ENCODE peak calls at places on chromosome 20, in eight cellular contexts. One of them, this sample, is unnamed.

GRCh38 chr20:2602746-2603145 is 49.7 kb upstream of the NOP56 start:
- DNase-seq in PC-3: no peak
- DNase-seq in naive thymus-derived CD8-positive, alpha-beta T cell: no peak
- DNase-seq in ecto neural progenitor cell: no peak
- DNase-seq in fibroblast of the conjunctiva: no peak
- DNase-seq in hypothalamus: no peak
- DNase-seq in sigmoid colon: no peak
- DNase-seq in NCI-H2081: no peak
- DNase-seq in this sample: no peak

GRCh38 chr20:24948939-24949679 is at the start of gene CST7:
- DNase-seq in PC-3: peak; percentile 38
- DNase-seq in naive thymus-derived CD8-positive, alpha-beta T cell: peak; percentile 89
- DNase-seq in ecto neural progenitor cell: no peak
- DNase-seq in fibroblast of the conjunctiva: no peak
- DNase-seq in hypothalamus: no peak
- DNase-seq in sigmoid colon: peak; percentile 66
- DNase-seq in NCI-H2081: no peak
- DNase-seq in this sample: no peak

GRCh38 chr20:64156136-64156885 is 7.9 kb upstream of the MYT1 start:
- DNase-seq in PC-3: no peak
- DNase-seq in naive thymus-derived CD8-positive, alpha-beta T cell: no peak
- DNase-seq in ecto neural progenitor cell: no peak
- DNase-seq in fibroblast of the conjunctiva: no peak
- DNase-seq in hypothalamus: no peak
- DNase-seq in sigmoid colon: peak; percentile 44
- DNase-seq in NCI-H2081: peak; percentile 83
- DNase-seq in this sample: no peak

GRCh38 chr20:33894798-33895197 is 83.7 kb downstream of the CHMP4B start:
- DNase-seq in PC-3: no peak
- DNase-seq in naive thymus-derived CD8-positive, alpha-beta T cell: no peak
- DNase-seq in ecto neural progenitor cell: no peak
- DNase-seq in fibroblast of the conjunctiva: no peak
- DNase-seq in hypothalamus: no peak
- DNase-seq in sigmoid colon: no peak
- DNase-seq in NCI-H2081: no peak
- DNase-seq in this sample: no peak

GRCh38 chr20:7226156-7226555 is 458.7 kb downstream of the BMP2 start:
- DNase-seq in PC-3: no peak
- DNase-seq in naive thymus-derived CD8-positive, alpha-beta T cell: no peak
- DNase-seq in ecto neural progenitor cell: no peak
- DNase-seq in fibroblast of the conjunctiva: no peak
- DNase-seq in hypothalamus: no peak
- DNase-seq in sigmoid colon: no peak
- DNase-seq in NCI-H2081: no peak
- DNase-seq in this sample: no peak

GRCh38 chr20:20827992-20828597 is 115.7 kb upstream of the RALGAPA2 start:
- DNase-seq in PC-3: no peak
- DNase-seq in naive thymus-derived CD8-positive, alpha-beta T cell: no peak
- DNase-seq in ecto neural progenitor cell: no peak
- DNase-seq in fibroblast of the conjunctiva: no peak
- DNase-seq in hypothalamus: no peak
- DNase-seq in sigmoid colon: no peak
- DNase-seq in NCI-H2081: peak; percentile 14
- DNase-seq in this sample: no peak

GRCh38 chr20:52859156-52859887 is 112.8 kb upstream of the TSHZ2 start:
- DNase-seq in PC-3: peak; percentile 11
- DNase-seq in naive thymus-derived CD8-positive, alpha-beta T cell: no peak
- DNase-seq in ecto neural progenitor cell: no peak
- DNase-seq in fibroblast of the conjunctiva: peak; percentile 23
- DNase-seq in hypothalamus: no peak
- DNase-seq in sigmoid colon: no peak
- DNase-seq in NCI-H2081: no peak
- DNase-seq in this sample: peak; percentile 42

GRCh38 chr20:45779011-45779915 is 12.4 kb downstream of the WFDC3 start:
- DNase-seq in PC-3: peak; percentile 99
- DNase-seq in naive thymus-derived CD8-positive, alpha-beta T cell: no peak
- DNase-seq in ecto neural progenitor cell: no peak
- DNase-seq in fibroblast of the conjunctiva: peak; percentile 98
- DNase-seq in hypothalamus: no peak
- DNase-seq in sigmoid colon: peak; percentile 98
- DNase-seq in NCI-H2081: no peak
- DNase-seq in this sample: peak; percentile 98

GRCh38 chr20:5222919-5223634 is 93.7 kb downstream of the PROKR2 start:
- DNase-seq in PC-3: peak; percentile 83
- DNase-seq in naive thymus-derived CD8-positive, alpha-beta T cell: peak; percentile 33
- DNase-seq in ecto neural progenitor cell: no peak
- DNase-seq in fibroblast of the conjunctiva: peak; percentile 49
- DNase-seq in hypothalamus: peak; percentile 77
- DNase-seq in sigmoid colon: no peak
- DNase-seq in NCI-H2081: peak; percentile 35
- DNase-seq in this sample: peak; percentile 38